ENCODE peak calls at places on chromosomes 7 and 10, in nine cellular contexts. L, P, H, D, K, G, S, Y and F are unnamed samples.

GRCh38 chr7:100655908-100656674 is at the start of gene ACTL6B:
- DNase-seq in H (peak; percentile 95), Y (peak; percentile 65), K (peak; percentile 56), S (no peak), G (no peak), P (peak; percentile 21), L (peak; percentile 18), D (peak; percentile 79), F (peak; percentile 73)

GRCh38 chr10:118754132-118754555 is 626 bp downstream of the CACUL1 start:
- DNase-seq in Y (peak; percentile 72), H (peak; percentile 78), S (peak; percentile 76), D (peak; percentile 81), P (peak; percentile 34), G (peak; percentile 75), K (peak; percentile 18), L (peak; percentile 61), F (peak; percentile 66)

GRCh38 chr7:849145-849544 is 16.9 kb downstream of the SUN1 start:
- DNase-seq in H (no peak), Y (no peak), G (no peak), L (no peak), S (no peak), K (no peak), P (no peak), D (no peak), F (no peak)

GRCh38 chr10:110495731-110496552 is 1.8 kb upstream of the DUSP5 start:
- DNase-seq in G (peak; percentile 76), P (peak; percentile 46), H (peak; percentile 62), K (peak; percentile 38), L (peak; percentile 84), S (no peak), Y (no peak), D (peak; percentile 76), F (peak; percentile 80)

GRCh38 chr7:102875700-102876192 is 37.1 kb upstream of the LRRC17 start:
- DNase-seq in L (peak; percentile 99), P (no peak), H (no peak), K (no peak), S (no peak), G (no peak), Y (no peak), D (no peak), F (peak; percentile 97)

GRCh38 chr10:132690821-132691610 is 94.9 kb downstream of the NKX6-2 start:
- DNase-seq in G (peak; percentile 40), H (no peak), P (no peak), D (peak; percentile 36), Y (peak; percentile 29), S (no peak), K (no peak), L (no peak), F (no peak)

GRCh38 chr10:102675151-102675886 is 31.0 kb downstream of the TRIM8 start:
- DNase-seq in D (no peak), P (no peak), K (no peak), G (peak; percentile 51), S (no peak), L (peak; percentile 49), H (no peak), Y (no peak), F (no peak)

GRCh38 chr10:13062813-13063212 is 37.1 kb upstream of the OPTN start:
- DNase-seq in K (no peak), D (no peak), Y (no peak), G (no peak), S (no peak), P (no peak), L (no peak), H (no peak), F (no peak)

GRCh38 chr7:55438765-55439525 is 73.8 kb downstream of the LANCL2 start:
- DNase-seq in Y (no peak), D (peak; percentile 74), S (peak; percentile 34), L (peak; percentile 22), P (peak; percentile 79), G (no peak), H (no peak), K (peak; percentile 19), F (peak; percentile 53)

GRCh38 chr7:2450198-2451107 is 25.7 kb downstream of the GRIFIN start:
- DNase-seq in S (no peak), P (no peak), H (no peak), L (no peak), D (no peak), Y (no peak), K (no peak), G (no peak), F (no peak)

GRCh38 chr10:31188792-31189406 is 130.1 kb upstream of the ZEB1 start:
- DNase-seq in D (no peak), Y (no peak), K (no peak), S (no peak), H (no peak), P (no peak), L (no peak), G (no peak), F (no peak)

GRCh38 chr7:46015107-46015868 is 94.2 kb upstream of the IGFBP3 start:
- DNase-seq in Y (peak; percentile 57), K (no peak), S (peak; percentile 5), D (no peak), L (no peak), H (peak; percentile 92), G (no peak), P (peak; percentile 15), F (no peak)

GRCh38 chr7:730501-731439 is 3.7 kb upstream of the PRKAR1B start:
- DNase-seq in K (no peak), G (peak; percentile 34), S (no peak), D (peak; percentile 59), L (no peak), Y (peak; percentile 29), H (no peak), P (no peak), F (no peak)

GRCh38 chr7:124457841-124458240 is 307.8 kb downstream of the GPR37 start:
- DNase-seq in K (no peak), D (no peak), Y (no peak), L (peak; percentile 35), G (no peak), H (no peak), P (no peak), S (no peak), F (no peak)

GRCh38 chr10:4740471-4740870 is 85.5 kb upstream of the AKR1E2 start:
- DNase-seq in H (no peak), P (no peak), S (no peak), G (no peak), D (no peak), Y (no peak), K (no peak), L (no peak), F (no peak)

GRCh38 chr7:144022169-144022568 is 22.0 kb downstream of the OR6B1 start:
- DNase-seq in S (no peak), D (no peak), K (no peak), Y (no peak), P (no peak), G (no peak), H (peak; percentile 30), L (no peak), F (no peak)
- H3K27ac ChIP-seq in S (no peak overlapping the region), D (no peak overlapping the region), K (no peak overlapping the region), Y (no peak overlapping the region), P (no peak overlapping the region), G (no peak overlapping the region), H (no peak overlapping the region), L (no peak overlapping the region), F (no peak overlapping the region)

GRCh38 chr7:105000927-105001336 is 13.1 kb upstream of the KMT2E start:
- DNase-seq in G (no peak), K (no peak), S (no peak), L (no peak), D (no peak), P (no peak), H (peak; percentile 37), Y (no peak), F (no peak)
- H3K27ac ChIP-seq in G (no peak overlapping the region), K (peak overlapping the region; percentile 53), S (no peak overlapping the region), L (no peak overlapping the region), D (no peak overlapping the region), P (no peak overlapping the region), H (no peak overlapping the region), Y (no peak overlapping the region), F (peak overlapping the region; percentile 52)

GRCh38 chr10:35554461-35555056 is 50.6 kb upstream of the GJD4 start:
- DNase-seq in P (no peak), K (no peak), L (no peak), H (no peak), Y (no peak), G (no peak), D (no peak), S (peak; percentile 31), F (no peak)
- H3K27ac ChIP-seq in P (no peak overlapping the region), K (no peak overlapping the region), L (no peak overlapping the region), H (peak overlapping the region; percentile 33), Y (no peak overlapping the region), G (no peak overlapping the region), D (no peak overlapping the region), S (peak overlapping the region; percentile 72), F (no peak overlapping the region)

GRCh38 chr10:70616761-70617160 is 14.2 kb upstream of the PRF1 start:
- DNase-seq in G (no peak), L (no peak), P (no peak), D (no peak), K (no peak), H (no peak), Y (no peak), S (no peak), F (no peak)

GRCh38 chr10:70619271-70620019 is 16.9 kb upstream of the PRF1 start:
- DNase-seq in K (no peak), G (no peak), H (peak; percentile 84), S (no peak), Y (no peak), P (no peak), D (no peak), L (peak; percentile 44), F (peak; percentile 36)

GRCh38 chr10:70620020-70620289 is 17.4 kb upstream of the PRF1 start:
- DNase-seq in D (no peak), H (peak; percentile 30), P (no peak), Y (no peak), G (no peak), L (no peak), S (no peak), K (no peak), F (no peak)

GRCh38 chr10:70618663-70619062 is 16.1 kb upstream of the PRF1 start:
- DNase-seq in Y (no peak), L (no peak), S (no peak), G (no peak), H (no peak), P (no peak), D (no peak), K (no peak), F (no peak)

DNA sequence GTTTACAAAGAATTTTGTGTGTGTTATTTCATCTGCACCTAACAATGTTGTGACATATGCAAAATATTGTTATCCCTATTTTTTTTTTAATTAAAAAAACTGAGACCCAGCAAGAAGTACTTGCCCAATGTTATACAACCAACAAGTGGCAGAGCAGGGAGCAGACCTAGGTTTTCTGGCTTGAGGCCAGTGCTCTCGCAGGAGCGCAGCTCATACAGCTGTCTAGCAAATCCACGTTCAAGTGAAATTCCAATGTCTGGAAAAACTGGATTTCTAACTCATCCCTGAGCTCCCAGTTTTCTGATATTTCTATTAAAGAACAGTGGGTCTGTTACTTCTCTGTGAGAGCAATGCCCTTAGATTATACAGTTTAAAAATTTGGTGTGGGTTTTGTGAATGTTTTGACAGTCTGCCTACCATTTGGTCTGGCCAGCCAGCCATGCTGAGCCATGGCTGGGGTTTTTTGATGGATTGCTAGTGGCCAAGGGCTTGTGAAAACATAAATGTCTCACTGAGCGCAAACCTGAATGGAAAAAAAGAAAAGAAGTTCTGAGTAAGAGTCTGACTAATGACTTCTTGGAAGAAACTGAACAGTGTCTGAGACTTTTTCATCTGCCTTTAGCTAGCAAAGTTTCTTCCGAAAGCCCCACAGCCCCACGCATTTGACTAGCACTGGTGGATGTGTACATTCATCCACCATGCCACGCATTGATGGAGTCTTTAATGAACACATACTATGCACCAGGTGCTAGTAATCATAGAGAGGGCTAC is 15.4 kb upstream of the PRF1 start:
- DNase-seq in Y (no peak), H (no peak), K (no peak), L (peak; percentile 55), S (no peak), G (no peak), P (no peak), D (no peak), F (no peak)
- H3K27ac ChIP-seq in Y (no peak overlapping the region), H (no peak overlapping the region), K (no peak overlapping the region), L (no peak overlapping the region), S (no peak overlapping the region), G (no peak overlapping the region), P (no peak overlapping the region), D (no peak overlapping the region), F (no peak overlapping the region)